ENCODE peak calls at places on chromosomes 3 and 15, in ten cellular contexts. R is OCI-LY7, A is tibial nerve, C is endothelial cell of umbilical vein, J is psoas muscle, Y is dorsolateral prefrontal cortex, P is cardiac muscle cell, M is A673, I is heart right ventricle, N is hepatocyte. T is an unnamed sample.

GRCh38 chr3:152295834-152296233 is 27.1 kb downstream of the MBNL1 start:
- DNase-seq in N (no peak), R (no peak), M (no peak), P (no peak), C (no peak), Y (no peak), J (no peak), I (no peak), A (no peak), T (no peak)

GRCh38 chr3:122167630-122168029 is 15.8 kb upstream of the CASR start:
- DNase-seq in R (no peak), I (no peak), C (no peak), J (no peak), Y (no peak), A (no peak), P (no peak), N (no peak), M (no peak), T (no peak)

GRCh38 chr3:85533586-85533985 is 574.8 kb downstream of the CADM2 start:
- DNase-seq in J (no peak), A (no peak), C (no peak), N (no peak), Y (no peak), I (no peak), R (no peak), P (no peak), M (no peak), T (no peak)

GRCh38 chr3:38153986-38154608 is 11.2 kb upstream of the OXSR1 start:
- DNase-seq in P (no peak), R (no peak), M (no peak), Y (no peak), I (no peak), C (no peak), N (peak), A (no peak), J (no peak), T (no peak)

GRCh38 chr3:179324270-179324754 is 1.5 kb downstream of the ZNF639 start:
- DNase-seq in I (no peak), J (no peak), M (peak), R (peak), A (no peak), P (no peak), C (peak), Y (no peak), N (peak), T (no peak)

GRCh38 chr15:58472821-58473581 is 41.2 kb downstream of the LIPC start:
- DNase-seq in J (no peak), Y (no peak), N (no peak), C (peak), I (no peak), A (no peak), R (peak), P (no peak), M (peak), T (no peak)

GRCh38 chr3:17234382-17234781 is 349.6 kb downstream of the PLCL2 start:
- DNase-seq in R (no peak), M (no peak), J (no peak), A (no peak), P (no peak), N (no peak), I (no peak), Y (no peak), C (peak), T (no peak)

GRCh38 chr15:63698731-63699130 is 101.5 kb downstream of the FBXL22 start:
- DNase-seq in N (no peak), C (no peak), A (no peak), J (no peak), Y (no peak), R (no peak), P (no peak), I (no peak), M (no peak), T (no peak)

GRCh38 chr3:65534825-65535224 is 503.9 kb downstream of the MAGI1 start:
- DNase-seq in Y (no peak), A (no peak), M (no peak), J (no peak), C (no peak), I (no peak), P (no peak), N (no peak), R (no peak), T (no peak)

GRCh38 chr3:156575661-156576450 is 20.9 kb upstream of the SSR3 start:
- DNase-seq in I (no peak), A (no peak), M (no peak), R (no peak), C (no peak), J (no peak), N (no peak), Y (no peak), P (no peak), T (no peak)

GRCh38 chr3:40120816-40121215 is 188.7 kb upstream of the EIF1B start:
- DNase-seq in M (no peak), A (no peak), I (no peak), J (no peak), N (peak), Y (no peak), C (no peak), P (peak), R (no peak), T (no peak)

GRCh38 chr3:160168290-160168689 is 56.9 kb upstream of the C3orf80 start:
- DNase-seq in A (no peak), P (no peak), C (no peak), N (no peak), I (no peak), M (no peak), R (no peak), Y (no peak), J (no peak), T (no peak)

GRCh38 chr3:25454411-25454927 is 26.4 kb downstream of the RARB start:
- DNase-seq in P (no peak), C (peak), I (no peak), N (no peak), Y (no peak), J (no peak), A (no peak), M (peak), R (no peak), T (no peak)

GRCh38 chr15:82177291-82178010 is 85.1 kb downstream of the EFL1 start:
- DNase-seq in M (no peak), P (no peak), J (no peak), C (no peak), I (no peak), A (no peak), Y (no peak), R (no peak), N (no peak), T (no peak)

GRCh38 chr15:49875392-49875791 is 243.6 kb downstream of the ATP8B4 start:
- DNase-seq in R (peak), J (no peak), N (no peak), P (no peak), C (no peak), A (no peak), Y (no peak), M (no peak), I (no peak), T (no peak)

GRCh38 chr15:90882781-90883525 is 1.4 kb upstream of the FES start:
- DNase-seq in Y (no peak), J (peak), C (no peak), R (no peak), N (no peak), A (no peak), P (no peak), I (no peak), M (no peak), T (no peak)

GRCh38 chr3:39000008-39000450 is 51.7 kb downstream of the SCN11A start:
- DNase-seq in R (peak), N (peak), C (peak), J (no peak), M (peak), Y (no peak), I (no peak), P (peak), A (no peak), T (no peak)

GRCh38 chr15:78422571-78423340 is 15.3 kb upstream of the IREB2 start:
- DNase-seq in A (peak), R (peak), M (peak), Y (peak), I (peak), J (peak), N (peak), P (peak), C (peak), T (peak)

GRCh38 chr3:194998417-194998816 is 272.5 kb downstream of the XXYLT1 start:
- DNase-seq in C (no peak), I (no peak), M (no peak), P (no peak), A (no peak), N (no peak), Y (no peak), R (no peak), J (no peak), T (no peak)

GRCh38 chr15:37058316-37058985 is 41.9 kb downstream of the MEIS2 start:
- DNase-seq in Y (no peak), A (no peak), J (no peak), R (no peak), C (peak), N (peak), P (peak), I (no peak), M (no peak), T (no peak)

GRCh38 chr3:142279965-142280590 is 54.7 kb upstream of the GK5 start:
- DNase-seq in A (peak), Y (no peak), C (peak), M (peak), R (peak), I (no peak), N (peak), P (peak), J (no peak), T (no peak)

GRCh38 chr15:90038639-90039095 is 37.5 kb downstream of the ZNF710 start:
- DNase-seq in J (no peak), R (no peak), M (no peak), P (no peak), C (no peak), Y (no peak), N (no peak), I (no peak), A (no peak), T (no peak)

DNA sequence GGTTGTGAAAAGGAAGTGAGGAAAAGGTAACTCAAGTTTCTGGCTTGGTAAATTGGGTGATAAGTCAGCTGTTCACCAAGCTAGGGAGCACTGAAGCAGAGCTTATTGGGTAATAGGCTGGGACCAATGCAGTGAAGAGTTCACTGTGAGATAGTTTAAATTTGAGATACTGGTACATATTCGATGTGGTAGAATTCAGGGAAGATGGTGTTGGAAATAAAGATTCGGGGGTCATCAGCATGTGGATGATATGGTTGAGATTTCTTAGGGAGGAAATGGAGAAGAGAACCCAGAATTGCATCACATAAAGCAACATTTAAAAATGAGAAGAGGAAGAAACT is 16.9 kb downstream of the MME start:
- DNase-seq in M (no peak), J (no peak), A (no peak), C (no peak), P (no peak), I (no peak), N (no peak), Y (no peak), R (no peak), T (no peak)
- H3K27ac ChIP-seq in M (no peak), J (no peak), A (no peak), C (no peak), P (no peak), I (no peak), N (no peak), Y (no peak), R (peak), T (no peak)

GRCh38 chr3:176206809-176207208 is 990.5 kb downstream of the TBL1XR1 start:
- DNase-seq in N (no peak), Y (no peak), I (no peak), P (no peak), R (no peak), A (no peak), M (no peak), C (no peak), J (no peak), T (no peak)

GRCh38 chr3:176214758-176215157 is 982.5 kb downstream of the TBL1XR1 start:
- DNase-seq in C (no peak), J (no peak), M (no peak), P (no peak), N (no peak), Y (no peak), A (no peak), I (no peak), R (no peak), T (no peak)

DNA sequence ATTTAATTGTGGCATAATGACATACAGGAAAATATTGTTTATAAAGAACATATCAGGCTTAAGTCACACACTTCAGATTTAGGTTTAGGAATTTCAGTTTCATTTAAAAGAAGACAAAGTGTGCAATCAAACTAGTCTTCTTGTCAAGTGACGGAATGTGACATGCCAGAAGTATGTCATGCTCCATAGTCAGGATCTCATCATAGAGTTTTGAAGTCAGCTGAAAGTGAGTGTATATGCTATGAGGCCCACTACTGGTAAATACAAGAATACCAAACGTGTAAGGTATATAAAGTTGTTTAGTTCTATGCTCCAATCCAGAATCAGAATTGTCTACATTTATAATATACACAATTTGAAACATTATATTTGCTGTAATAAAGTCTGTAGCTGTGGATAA is 988.4 kb downstream of the TBL1XR1 start:
- DNase-seq in N (no peak), A (no peak), C (no peak), M (no peak), I (no peak), Y (no peak), R (no peak), J (no peak), P (no peak), T (no peak)
- TF ChIP-seq CTCF in N (peak), A (no peak), C (no peak), M (peak), I (no peak), Y (no peak), R (no peak), J (no peak), P (no peak), T (no peak)

GRCh38 chr3:196219194-196219969 is 3.0 kb downstream of the SLC51A start:
- DNase-seq in R (peak), M (peak), A (peak), C (peak), I (peak), P (no peak), N (peak), Y (no peak), J (peak), T (peak)

GRCh38 chr3:196220587-196220986 is 4.3 kb downstream of the SLC51A start:
- DNase-seq in P (no peak), A (no peak), M (no peak), C (no peak), I (no peak), Y (no peak), R (no peak), N (no peak), J (no peak), T (no peak)

GRCh38 chr3:196219970-196220311 is 3.6 kb downstream of the SLC51A start:
- DNase-seq in C (no peak), P (no peak), I (no peak), Y (no peak), R (no peak), J (no peak), M (no peak), A (no peak), N (no peak), T (no peak)

GRCh38 chr3:196222876-196223595 is 6.7 kb downstream of the SLC51A start:
- DNase-seq in R (no peak), C (no peak), A (no peak), M (no peak), N (no peak), I (no peak), P (no peak), Y (no peak), J (no peak), T (no peak)

DNA sequence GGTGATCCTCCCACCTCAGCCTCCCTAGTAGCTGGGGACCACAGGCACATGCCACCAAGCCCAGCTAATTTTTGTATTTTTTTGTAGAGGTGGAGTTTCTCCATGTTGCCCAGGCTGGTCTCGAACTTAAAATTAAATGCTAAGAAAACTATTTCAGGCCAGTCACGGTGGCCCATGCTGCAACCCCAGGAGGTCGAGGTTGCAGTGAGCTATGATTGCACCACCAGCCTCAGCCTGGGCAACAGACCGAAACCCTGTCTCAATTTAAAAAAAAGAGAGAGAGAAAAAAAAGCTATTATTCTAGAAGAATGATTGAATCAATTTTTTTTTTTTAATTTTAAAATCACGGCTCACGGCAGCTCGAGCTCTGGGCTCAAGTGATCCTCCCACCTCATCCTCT is 4.7 kb downstream of the SLC51A start:
- DNase-seq in I (no peak), R (no peak), P (no peak), M (no peak), A (no peak), Y (no peak), J (no peak), C (no peak), N (no peak), T (no peak)
- H3K4me3 ChIP-seq in I (no peak), R (no peak), P (no peak), M (no peak), A (no peak), Y (no peak), J (no peak), C (no peak), N (no peak), T (no peak)

GRCh38 chr3:45979378-45979777 is 16.2 kb downstream of the FYCO1 start:
- DNase-seq in Y (no peak), J (no peak), P (no peak), R (no peak), I (no peak), C (no peak), M (no peak), N (no peak), A (no peak), T (no peak)

GRCh38 chr3:45978348-45978747 is 17.3 kb downstream of the FYCO1 start:
- DNase-seq in I (no peak), M (no peak), R (no peak), J (no peak), P (no peak), C (no peak), Y (no peak), A (no peak), N (peak), T (no peak)

GRCh38 chr3:45981321-45982038 is 14.1 kb downstream of the FYCO1 start:
- DNase-seq in J (no peak), N (no peak), P (peak), M (no peak), R (no peak), Y (no peak), C (no peak), I (no peak), A (no peak), T (no peak)

GRCh38 chr3:45980819-45981218 is 14.8 kb downstream of the FYCO1 start:
- DNase-seq in A (no peak), I (no peak), N (no peak), Y (no peak), R (no peak), C (no peak), M (no peak), J (no peak), P (no peak), T (no peak)

GRCh38 chr3:45980229-45980813 is 15.3 kb downstream of the FYCO1 start:
- DNase-seq in Y (no peak), J (no peak), A (no peak), C (no peak), N (no peak), R (no peak), I (no peak), M (no peak), P (no peak), T (no peak)
- H3K27ac ChIP-seq in Y (no peak), J (peak), A (no peak), C (no peak), N (no peak), R (no peak), I (peak), M (no peak), P (no peak), T (no peak)

GRCh38 chr3:125519678-125520562 is at the start of gene SNX4:
- DNase-seq in M (peak), J (peak), R (peak), N (peak), A (peak), P (peak), I (peak), Y (peak), C (peak), T (peak)

GRCh38 chr3:125513490-125514115 is 6.4 kb downstream of the SNX4 start:
- DNase-seq in N (no peak), J (no peak), M (no peak), A (no peak), C (no peak), P (no peak), R (no peak), I (no peak), Y (no peak), T (no peak)

GRCh38 chr3:125512135-125512920 is 7.7 kb downstream of the SNX4 start:
- DNase-seq in P (no peak), A (no peak), R (no peak), J (no peak), Y (no peak), I (no peak), M (peak), C (peak), N (no peak), T (no peak)

GRCh38 chr3:125511420-125512094 is 8.4 kb downstream of the SNX4 start:
- DNase-seq in C (no peak), R (no peak), N (no peak), M (no peak), J (no peak), A (no peak), Y (no peak), P (no peak), I (no peak), T (no peak)

GRCh38 chr3:125515421-125515820 is 4.6 kb downstream of the SNX4 start:
- DNase-seq in C (no peak), A (no peak), N (no peak), P (no peak), R (no peak), M (no peak), J (no peak), I (no peak), Y (no peak), T (no peak)
- TF ChIP-seq CTCF in C (no peak), A (no peak), N (no peak), P (no peak), R (no peak), M (no peak), J (no peak), I (no peak), Y (no peak), T (no peak)

DNA sequence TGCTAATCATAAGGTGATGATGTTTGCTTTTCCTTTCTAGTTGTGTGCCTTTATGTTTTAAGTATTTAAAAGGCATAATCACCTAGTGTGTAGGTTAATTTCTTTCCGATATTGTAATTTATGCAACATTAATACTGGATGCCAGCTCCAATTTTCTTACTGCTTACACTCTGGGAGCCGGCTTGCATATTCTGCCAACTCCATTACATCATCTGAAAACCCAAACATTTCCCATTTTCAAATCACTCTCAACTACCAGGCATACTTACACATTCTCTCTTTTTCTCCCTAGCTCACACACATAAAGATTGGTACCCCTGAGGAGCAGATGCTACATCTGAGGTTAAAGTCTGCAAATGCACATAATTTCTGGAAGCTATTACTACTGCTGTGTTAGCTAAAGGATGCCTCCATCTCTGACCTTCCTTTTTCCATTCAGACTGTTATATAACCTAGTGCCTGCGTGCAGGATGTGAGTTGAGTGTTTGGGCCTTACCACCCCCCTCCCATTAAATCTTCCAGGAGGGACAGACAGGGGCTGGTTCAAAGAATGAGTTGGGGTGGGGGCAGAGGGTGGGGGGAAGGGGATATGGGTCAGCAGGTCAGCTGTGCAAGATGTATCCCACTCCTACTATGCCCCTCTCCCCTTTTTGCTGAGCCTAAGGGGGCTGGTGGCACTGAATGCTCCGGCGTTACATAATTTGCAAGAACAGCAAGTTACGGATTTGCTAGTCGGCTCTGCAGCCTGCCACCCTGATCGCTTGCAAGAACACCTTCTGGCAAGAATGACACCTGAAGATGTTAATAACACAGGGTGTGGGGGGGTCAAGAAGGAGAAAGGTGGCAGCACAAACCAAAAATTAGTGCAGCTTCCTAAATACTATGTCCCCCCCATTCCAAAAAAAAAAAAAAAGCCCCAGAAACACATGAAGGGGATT is 2.5 kb downstream of the RORA start:
- DNase-seq in M (no peak), P (no peak), J (no peak), I (no peak), A (no peak), N (no peak), R (no peak), Y (no peak), C (no peak), T (no peak)
- H3K4me3 ChIP-seq in M (peak), P (peak), J (peak), I (no peak), A (peak), N (peak), R (no peak), Y (peak), C (peak), T (peak)

T was measured in left ventricle myocardium inferior.